ENCODE peak calls at places on chromosomes 5 and 9, in five cellular contexts. One of them, this sample, is unnamed.

GRCh38 chr9:96100385-96100978 is 201.5 kb downstream of the HSD17B3 start:
- DNase-seq in lower leg skin: peak; percentile 67
- DNase-seq in SK-N-SH: no peak
- DNase-seq in immature natural killer cell: no peak
- DNase-seq in brain microvascular endothelial cell: no peak
- DNase-seq in this sample: no peak

GRCh38 chr9:90287567-90288274 is 354.9 kb downstream of the DIRAS2 start:
- DNase-seq in lower leg skin: no peak
- DNase-seq in SK-N-SH: no peak
- DNase-seq in immature natural killer cell: no peak
- DNase-seq in brain microvascular endothelial cell: no peak
- DNase-seq in this sample: no peak

GRCh38 chr9:136572003-136572595 is 26.3 kb upstream of the NOTCH1 start:
- DNase-seq in lower leg skin: no peak
- DNase-seq in SK-N-SH: no peak
- DNase-seq in immature natural killer cell: no peak
- DNase-seq in brain microvascular endothelial cell: peak; percentile 69
- DNase-seq in this sample: no peak

GRCh38 chr5:55108651-55109050 is 6.2 kb downstream of the GZMA start:
- DNase-seq in lower leg skin: no peak
- DNase-seq in SK-N-SH: no peak
- DNase-seq in immature natural killer cell: no peak
- DNase-seq in brain microvascular endothelial cell: peak; percentile 12
- DNase-seq in this sample: no peak

GRCh38 chr9:18596920-18597319 is 123.0 kb downstream of the ADAMTSL1 start:
- DNase-seq in lower leg skin: no peak
- DNase-seq in SK-N-SH: no peak
- DNase-seq in immature natural killer cell: no peak
- DNase-seq in brain microvascular endothelial cell: no peak
- DNase-seq in this sample: no peak

GRCh38 chr9:73079326-73079725 is 72.3 kb upstream of the ANXA1 start:
- DNase-seq in lower leg skin: no peak
- DNase-seq in SK-N-SH: no peak
- DNase-seq in immature natural killer cell: no peak
- DNase-seq in brain microvascular endothelial cell: no peak
- DNase-seq in this sample: no peak

GRCh38 chr5:93588586-93589347 is 5.7 kb downstream of the NR2F1 start:
- DNase-seq in lower leg skin: no peak
- DNase-seq in SK-N-SH: peak; percentile 51
- DNase-seq in immature natural killer cell: no peak
- DNase-seq in brain microvascular endothelial cell: no peak
- DNase-seq in this sample: no peak

GRCh38 chr9:97128919-97129318 is 90.0 kb upstream of the CTSV start:
- DNase-seq in lower leg skin: no peak
- DNase-seq in SK-N-SH: no peak
- DNase-seq in immature natural killer cell: no peak
- DNase-seq in brain microvascular endothelial cell: no peak
- DNase-seq in this sample: no peak

GRCh38 chr5:149938272-149938671 is 6.3 kb downstream of the PDE6A start:
- DNase-seq in lower leg skin: no peak
- DNase-seq in SK-N-SH: no peak
- DNase-seq in immature natural killer cell: no peak
- DNase-seq in brain microvascular endothelial cell: peak; percentile 88
- DNase-seq in this sample: no peak

GRCh38 chr9:111316796-111317195 is 13.2 kb downstream of the OR2K2 start:
- DNase-seq in lower leg skin: no peak
- DNase-seq in SK-N-SH: no peak
- DNase-seq in immature natural killer cell: no peak
- DNase-seq in brain microvascular endothelial cell: no peak
- DNase-seq in this sample: no peak